ENCODE peak calls at places on chromosomes 11 and 22, in eight cellular contexts. One of them, this sample, is unnamed.

GRCh38 chr22:49767355-49768062 is 60.2 kb downstream of the BRD1 start:
- DNase-seq in nephron progenitor cell: no peak
- DNase-seq in right atrium auricular region: no peak
- DNase-seq in activated CD4-positive, alpha-beta T cell treated with anti-CD3 and anti-CD28 coated beads, Interleukin-2, amount 10 ng/mL, durations not matched to agents 7 days and 5 days: peak
- DNase-seq in right cardiac atrium: no peak
- DNase-seq in left colon: no peak
- DNase-seq in DND-41: peak
- DNase-seq in T-helper 2 cell: peak
- DNase-seq in this sample: peak

GRCh38 chr11:36073411-36074203 is 129.7 kb downstream of the LDLRAD3 start:
- DNase-seq in left colon: peak
- DNase-seq in nephron progenitor cell: no peak
- DNase-seq in T-helper 2 cell: no peak
- DNase-seq in activated CD4-positive, alpha-beta T cell treated with anti-CD3 and anti-CD28 coated beads, Interleukin-2, amount 10 ng/mL, durations not matched to agents 7 days and 5 days: no peak
- DNase-seq in right atrium auricular region: no peak
- DNase-seq in DND-41: no peak
- DNase-seq in right cardiac atrium: peak
- DNase-seq in this sample: no peak

GRCh38 chr11:61552108-61552635 is 28.7 kb downstream of the SYT7 start:
- DNase-seq in nephron progenitor cell: no peak
- DNase-seq in left colon: no peak
- DNase-seq in right atrium auricular region: no peak
- DNase-seq in T-helper 2 cell: no peak
- DNase-seq in activated CD4-positive, alpha-beta T cell treated with anti-CD3 and anti-CD28 coated beads, Interleukin-2, amount 10 ng/mL, durations not matched to agents 7 days and 5 days: no peak
- DNase-seq in right cardiac atrium: peak
- DNase-seq in DND-41: no peak
- DNase-seq in this sample: no peak

GRCh38 chr22:36406139-36406538 is 18.4 kb upstream of the MYH9 start:
- DNase-seq in right atrium auricular region: no peak
- DNase-seq in nephron progenitor cell: no peak
- DNase-seq in activated CD4-positive, alpha-beta T cell treated with anti-CD3 and anti-CD28 coated beads, Interleukin-2, amount 10 ng/mL, durations not matched to agents 7 days and 5 days: no peak
- DNase-seq in left colon: no peak
- DNase-seq in right cardiac atrium: no peak
- DNase-seq in T-helper 2 cell: peak
- DNase-seq in DND-41: peak
- DNase-seq in this sample: no peak

GRCh38 chr11:79092791-79093313 is 348.0 kb downstream of the TENM4 start:
- DNase-seq in DND-41: no peak
- DNase-seq in activated CD4-positive, alpha-beta T cell treated with anti-CD3 and anti-CD28 coated beads, Interleukin-2, amount 10 ng/mL, durations not matched to agents 7 days and 5 days: no peak
- DNase-seq in T-helper 2 cell: peak
- DNase-seq in left colon: no peak
- DNase-seq in right atrium auricular region: no peak
- DNase-seq in right cardiac atrium: no peak
- DNase-seq in nephron progenitor cell: no peak
- DNase-seq in this sample: peak

GRCh38 chr11:121221801-121222200 is 70.8 kb upstream of the SC5D start:
- DNase-seq in DND-41: no peak
- DNase-seq in right cardiac atrium: no peak
- DNase-seq in activated CD4-positive, alpha-beta T cell treated with anti-CD3 and anti-CD28 coated beads, Interleukin-2, amount 10 ng/mL, durations not matched to agents 7 days and 5 days: no peak
- DNase-seq in T-helper 2 cell: no peak
- DNase-seq in left colon: no peak
- DNase-seq in right atrium auricular region: no peak
- DNase-seq in nephron progenitor cell: no peak
- DNase-seq in this sample: no peak

GRCh38 chr11:9089636-9090035 is 1.8 kb downstream of the SCUBE2 start:
- DNase-seq in DND-41: no peak
- DNase-seq in right atrium auricular region: no peak
- DNase-seq in T-helper 2 cell: no peak
- DNase-seq in activated CD4-positive, alpha-beta T cell treated with anti-CD3 and anti-CD28 coated beads, Interleukin-2, amount 10 ng/mL, durations not matched to agents 7 days and 5 days: no peak
- DNase-seq in right cardiac atrium: no peak
- DNase-seq in left colon: peak
- DNase-seq in nephron progenitor cell: no peak
- DNase-seq in this sample: no peak

GRCh38 chr22:27585141-27585540 is 216.4 kb downstream of the MN1 start:
- DNase-seq in right atrium auricular region: no peak
- DNase-seq in activated CD4-positive, alpha-beta T cell treated with anti-CD3 and anti-CD28 coated beads, Interleukin-2, amount 10 ng/mL, durations not matched to agents 7 days and 5 days: no peak
- DNase-seq in left colon: no peak
- DNase-seq in T-helper 2 cell: no peak
- DNase-seq in nephron progenitor cell: no peak
- DNase-seq in right cardiac atrium: no peak
- DNase-seq in DND-41: no peak
- DNase-seq in this sample: no peak

GRCh38 chr11:19398772-19399542 is 158.2 kb upstream of the E2F8 start:
- DNase-seq in activated CD4-positive, alpha-beta T cell treated with anti-CD3 and anti-CD28 coated beads, Interleukin-2, amount 10 ng/mL, durations not matched to agents 7 days and 5 days: no peak
- DNase-seq in nephron progenitor cell: no peak
- DNase-seq in left colon: peak
- DNase-seq in T-helper 2 cell: no peak
- DNase-seq in right atrium auricular region: no peak
- DNase-seq in DND-41: no peak
- DNase-seq in right cardiac atrium: peak
- DNase-seq in this sample: peak

GRCh38 chr11:67700548-67701262 is 26.3 kb upstream of the ALDH3B2 start:
- DNase-seq in left colon: no peak
- DNase-seq in nephron progenitor cell: no peak
- DNase-seq in T-helper 2 cell: no peak
- DNase-seq in activated CD4-positive, alpha-beta T cell treated with anti-CD3 and anti-CD28 coated beads, Interleukin-2, amount 10 ng/mL, durations not matched to agents 7 days and 5 days: no peak
- DNase-seq in DND-41: no peak
- DNase-seq in right cardiac atrium: no peak
- DNase-seq in right atrium auricular region: no peak
- DNase-seq in this sample: no peak

GRCh38 chr22:42381152-42381551 is 51.1 kb downstream of the NFAM1 start:
- DNase-seq in right atrium auricular region: no peak
- DNase-seq in right cardiac atrium: no peak
- DNase-seq in nephron progenitor cell: no peak
- DNase-seq in DND-41: no peak
- DNase-seq in left colon: no peak
- DNase-seq in T-helper 2 cell: no peak
- DNase-seq in activated CD4-positive, alpha-beta T cell treated with anti-CD3 and anti-CD28 coated beads, Interleukin-2, amount 10 ng/mL, durations not matched to agents 7 days and 5 days: no peak
- DNase-seq in this sample: no peak

GRCh38 chr11:12868315-12869073 is 140.6 kb upstream of the RASSF10 start:
- DNase-seq in right cardiac atrium: no peak
- DNase-seq in DND-41: no peak
- DNase-seq in right atrium auricular region: no peak
- DNase-seq in left colon: no peak
- DNase-seq in activated CD4-positive, alpha-beta T cell treated with anti-CD3 and anti-CD28 coated beads, Interleukin-2, amount 10 ng/mL, durations not matched to agents 7 days and 5 days: no peak
- DNase-seq in nephron progenitor cell: no peak
- DNase-seq in T-helper 2 cell: no peak
- DNase-seq in this sample: no peak

GRCh38 chr11:102325088-102325487 is 7.8 kb downstream of the BIRC3 start:
- DNase-seq in DND-41: no peak
- DNase-seq in activated CD4-positive, alpha-beta T cell treated with anti-CD3 and anti-CD28 coated beads, Interleukin-2, amount 10 ng/mL, durations not matched to agents 7 days and 5 days: no peak
- DNase-seq in T-helper 2 cell: peak
- DNase-seq in right cardiac atrium: no peak
- DNase-seq in nephron progenitor cell: no peak
- DNase-seq in right atrium auricular region: no peak
- DNase-seq in left colon: no peak
- DNase-seq in this sample: no peak